ENCODE peak calls at places on chromosome X, in six cellular contexts. L is NB4, C is GM23338, B is thoracic aorta, S is GM23248, D is cardiac muscle cell. G is an unnamed sample.

GRCh38 chrX:71859637-71860036 is 51.0 kb upstream of the NHSL2 start:
- DNase-seq in L (peak; percentile 36), C (peak; percentile 71), B (no peak), S (peak; percentile 59), D (peak; percentile 54), G (no peak)

GRCh38 chrX:95919605-95920004 is 765.0 kb upstream of the DIAPH2 start:
- DNase-seq in L (no peak), C (no peak), B (no peak), S (no peak), D (no peak), G (no peak)

GRCh38 chrX:69616520-69617203 is 749 bp downstream of the EDA start:
- DNase-seq in L (no peak), C (peak; percentile 21), B (no peak), S (peak; percentile 4), D (peak; percentile 17), G (peak; percentile 31)

GRCh38 chrX:134161162-134161561 is 75.8 kb upstream of the CCDC160 start:
- DNase-seq in L (no peak), C (no peak), B (no peak), S (no peak), D (no peak), G (no peak)

GRCh38 chrX:73916931-73917657 is 354.1 kb downstream of the CHIC1 start:
- DNase-seq in L (peak; percentile 65), C (peak; percentile 69), B (no peak), S (peak; percentile 82), D (peak; percentile 95), G (peak; percentile 15)

GRCh38 chrX:8913665-8914409 is 112.7 kb upstream of the FAM9A start:
- DNase-seq in L (no peak), C (no peak), B (no peak), S (peak; percentile 81), D (peak; percentile 83), G (peak; percentile 52)

GRCh38 chrX:45164021-45164621 is 36.6 kb downstream of the DIPK2B start:
- DNase-seq in L (no peak), C (no peak), B (no peak), S (no peak), D (peak; percentile 50), G (peak; percentile 68)

GRCh38 chrX:131216828-131217227 is 72.3 kb downstream of the IGSF1 start:
- DNase-seq in L (no peak), C (no peak), B (no peak), S (no peak), D (no peak), G (no peak)

GRCh38 chrX:103716967-103717366 is 6.3 kb downstream of the TMEM31 start:
- DNase-seq in L (no peak), C (no peak), B (no peak), S (peak; percentile 79), D (peak; percentile 95), G (no peak)

GRCh38 chrX:131747173-131747572 is 203.3 kb downstream of the OR13H1 start:
- DNase-seq in L (no peak), C (no peak), B (no peak), S (no peak), D (no peak), G (no peak)

GRCh38 chrX:2500681-2501151 is at the start of the genes DHRSX and ZBED1:
- DNase-seq in L (peak; percentile 48), C (no peak), B (no peak), S (peak; percentile 73), D (peak; percentile 47), G (no peak)

GRCh38 chrX:24513416-24513815 is 48.3 kb downstream of the PDK3 start:
- DNase-seq in L (no peak), C (no peak), B (no peak), S (no peak), D (no peak), G (no peak)

GRCh38 chrX:989959-990510 is 222.4 kb downstream of the CRLF2 start:
- DNase-seq in L (peak; percentile 97), C (no peak), B (no peak), S (no peak), D (peak; percentile 61), G (peak; percentile 53)

GRCh38 chrX:148530464-148531077 is 30.2 kb downstream of the AFF2 start:
- DNase-seq in L (peak; percentile 38), C (peak; percentile 55), B (no peak), S (peak; percentile 35), D (peak; percentile 50), G (no peak)

GRCh38 chrX:124804962-124805361 is 458.6 kb downstream of the SH2D1A start:
- DNase-seq in L (no peak), C (no peak), B (no peak), S (no peak), D (no peak), G (no peak)

GRCh38 chrX:13223868-13224555 is 95.8 kb downstream of the ATXN3L start:
- DNase-seq in L (no peak), C (no peak), B (no peak), S (peak; percentile 86), D (peak; percentile 93), G (no peak)

GRCh38 chrX:151735219-151735618 is 673 bp downstream of the CNGA2 start:
- DNase-seq in L (no peak), C (no peak), B (no peak), S (no peak), D (no peak), G (no peak)

GRCh38 chrX:136126892-136127406 is 20.4 kb upstream of the FHL1 start:
- DNase-seq in L (no peak), C (no peak), B (no peak), S (peak; percentile 65), D (no peak), G (no peak)

GRCh38 chrX:125444659-125445058 is 125.0 kb downstream of the TEX13C start:
- DNase-seq in L (no peak), C (no peak), B (no peak), S (no peak), D (no peak), G (no peak)

GRCh38 chrX:147069926-147070325 is 255.4 kb upstream of the CXorf51A start:
- DNase-seq in L (peak; percentile 1), C (no peak), B (no peak), S (no peak), D (no peak), G (no peak)

GRCh38 chrX:133265331-133265730 is 47.2 kb upstream of the TFDP3 start:
- DNase-seq in L (peak; percentile 1), C (peak; percentile 91), B (no peak), S (no peak), D (no peak), G (no peak)

GRCh38 chrX:47360423-47361179 is 9.8 kb upstream of the ZNF157 start:
- DNase-seq in L (no peak), C (no peak), B (no peak), S (no peak), D (no peak), G (no peak)

GRCh38 chrX:47366051-47366722 is 4.2 kb upstream of the ZNF157 start:
- DNase-seq in L (no peak), C (peak; percentile 82), B (no peak), S (peak; percentile 80), D (peak; percentile 84), G (peak; percentile 65)

GRCh38 chrX:47358387-47359065 is 11.9 kb upstream of the ZNF157 start:
- DNase-seq in L (peak; percentile 14), C (no peak), B (no peak), S (no peak), D (no peak), G (no peak)

DNA sequence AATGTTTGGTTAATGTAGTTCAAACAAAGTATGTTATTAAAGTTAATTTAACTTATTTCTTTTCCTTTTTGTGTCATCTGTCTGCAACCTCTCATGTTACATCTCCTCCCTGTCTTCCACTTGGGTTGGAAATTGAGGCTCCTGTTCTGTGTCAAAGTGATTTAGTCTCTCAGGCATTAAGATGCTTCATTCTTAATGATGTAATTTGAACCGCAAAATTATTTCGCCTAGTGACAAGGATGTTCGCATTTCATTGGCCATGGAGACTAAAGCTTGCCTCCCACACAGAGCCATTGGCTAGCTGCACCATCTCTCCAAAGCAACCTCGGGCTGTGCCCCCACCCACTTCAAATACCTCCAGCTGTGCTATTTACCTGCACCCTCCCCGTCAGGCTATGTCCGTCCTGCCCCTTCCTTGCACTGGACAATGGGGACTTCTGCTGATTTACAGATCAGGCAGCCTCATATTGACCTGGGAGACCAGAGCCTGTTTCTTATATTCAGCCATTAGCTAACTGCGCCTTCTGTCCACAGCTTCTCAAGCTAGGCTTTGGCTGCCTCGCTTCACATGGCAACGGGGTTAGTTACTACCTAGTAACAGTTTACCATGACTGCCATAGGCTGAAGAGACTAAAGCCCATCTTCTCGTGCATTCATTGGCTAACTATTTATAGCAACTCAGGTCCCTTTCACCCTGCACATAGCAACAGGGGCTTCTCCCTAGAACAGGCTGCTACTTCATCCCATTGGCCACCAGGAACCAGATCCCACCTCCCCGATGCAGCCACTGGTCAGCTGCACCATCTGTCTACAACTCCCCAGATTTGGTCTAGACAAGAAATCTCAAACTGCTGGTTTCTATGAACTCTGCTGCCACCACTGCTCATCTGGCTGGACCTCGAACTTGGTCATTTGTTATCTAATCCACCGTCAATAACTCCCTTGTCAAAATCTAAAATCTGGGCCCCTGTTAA is 8.6 kb upstream of the ZNF157 start:
- DNase-seq in L (peak; percentile 6), C (peak; percentile 95), B (peak; percentile 63), S (peak; percentile 85), D (peak; percentile 97), G (peak; percentile 97)
- H3K4me3 ChIP-seq in L (no peak overlapping the region), C (peak overlapping the region; percentile 38), B (peak overlapping the region; percentile 67), S (peak overlapping the region; percentile 71), D (peak overlapping the region; percentile 45), G (no peak overlapping the region)

GRCh38 chrX:155026727-155027508 is at the start of gene FUNDC2:
- DNase-seq in L (peak; percentile 95), C (peak; percentile 84), B (peak; percentile 66), S (peak; percentile 93), D (peak; percentile 95), G (peak; percentile 95)

GRCh38 chrX:155023907-155024833 is 1.6 kb upstream of the F8 start:
- DNase-seq in L (peak; percentile 33), C (no peak), B (no peak), S (no peak), D (no peak), G (no peak)

GRCh38 chrX:155026420-155026726 is 271 bp upstream of the FUNDC2 start:
- DNase-seq in L (no peak), C (no peak), B (no peak), S (no peak), D (no peak), G (no peak)

GRCh38 chrX:155020591-155020990 is 1.9 kb downstream of the F8 start:
- DNase-seq in L (no peak), C (no peak), B (no peak), S (no peak), D (no peak), G (no peak)

GRCh38 chrX:155022587-155022986 is at the start of gene F8:
- DNase-seq in L (no peak), C (no peak), B (no peak), S (no peak), D (no peak), G (no peak)
- H3K4me3 ChIP-seq in L (no peak within 1 kb of the TSS), C (no peak within 1 kb of the TSS), B (no peak within 1 kb of the TSS), S (no peak within 1 kb of the TSS), D (no peak within 1 kb of the TSS), G (no peak within 1 kb of the TSS)

GRCh38 chrX:37347420-37347819 is 1.7 kb upstream of the PRRG1 start:
- DNase-seq in L (peak; percentile 46), C (peak; percentile 13), B (no peak), S (peak; percentile 39), D (peak; percentile 81), G (no peak)
- H3K4me3 ChIP-seq in L (no peak overlapping the region), C (no peak overlapping the region), B (no peak overlapping the region), S (peak overlapping the region; percentile 29), D (no peak overlapping the region), G (no peak overlapping the region)

DNA sequence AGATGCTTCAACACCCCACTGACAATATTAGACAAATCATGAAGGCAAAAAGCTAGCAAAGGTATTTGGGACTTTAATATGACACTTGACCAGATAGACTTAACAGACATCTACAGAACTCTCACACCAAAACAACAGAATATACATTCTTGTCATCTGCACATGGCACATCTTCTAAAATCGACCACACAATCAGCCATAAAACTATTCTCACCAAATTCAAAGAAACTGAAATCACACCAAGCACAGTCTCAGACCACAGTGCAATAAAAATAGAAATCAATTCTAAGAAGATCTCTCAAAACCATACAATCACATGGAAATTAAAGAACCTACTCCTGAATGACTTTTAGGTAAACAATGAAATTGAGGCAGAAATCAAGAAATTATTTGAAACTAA is 340.8 kb downstream of the PPP1R2C start:
- DNase-seq in L (no peak), C (no peak), B (no peak), S (no peak), D (no peak), G (no peak)
- H3K4me3 ChIP-seq in L (no peak overlapping the region), C (no peak overlapping the region), B (no peak overlapping the region), S (no peak overlapping the region), D (no peak overlapping the region), G (no peak overlapping the region)

G was measured in adrenal gland.